ENCODE peak calls at places on chromosomes 4 and X, in four cellular contexts. K, G, P and Z are unnamed samples.
A peak's percentile ranks its signal among the peaks of the same experiment; 100 is the strongest.

GRCh38 chrX:136781180-136781797 is 557 bp upstream of the ARHGEF6 start:
- DNase-seq in K (no peak), G (no peak), P (no peak), Z (no peak)

GRCh38 chr4:98661356-98662054 is 3.1 kb upstream of the TSPAN5 start:
- DNase-seq in K (no peak), G (peak; percentile 58), P (no peak), Z (no peak)

GRCh38 chr4:184649971-184650855 is 675 bp downstream of the PRIMPOL start:
- DNase-seq in K (no peak), G (peak; percentile 65), P (no peak), Z (no peak)

GRCh38 chr4:121707344-121707743 is 10.6 kb upstream of the ANXA5 start:
- DNase-seq in K (no peak), G (no peak), P (no peak), Z (no peak)

GRCh38 chr4:6886886-6887285 is 22.7 kb upstream of the TBC1D14 start:
- DNase-seq in K (no peak), G (no peak), P (no peak), Z (no peak)

GRCh38 chrX:110241816-110242215 is 76.1 kb downstream of the AMMECR1 start:
- DNase-seq in K (no peak), G (peak; percentile 33), P (no peak), Z (no peak)

GRCh38 chrX:42248226-42248625 is 324.9 kb upstream of the CASK start:
- DNase-seq in K (no peak), G (no peak), P (no peak), Z (no peak)

GRCh38 chrX:68827848-68828562 is 816 bp upstream of the EFNB1 start:
- DNase-seq in K (peak; percentile 85), G (peak; percentile 76), P (peak; percentile 97), Z (peak; percentile 70)

GRCh38 chr4:93776386-93777080 is 52.0 kb upstream of the ATOH1 start:
- DNase-seq in K (no peak), G (peak; percentile 23), P (no peak), Z (no peak)

GRCh38 chrX:111352424-111352823 is 59.6 kb downstream of the DCX start:
- DNase-seq in K (no peak), G (no peak), P (no peak), Z (no peak)

GRCh38 chr4:1056671-1057402 is 45.4 kb downstream of the FGFRL1 start:
- DNase-seq in K (peak; percentile 19), G (no peak), P (peak; percentile 65), Z (no peak)

GRCh38 chr4:10582059-10582686 is 102.4 kb downstream of the CLNK start:
- DNase-seq in K (peak; percentile 46), G (peak; percentile 69), P (peak; percentile 75), Z (no peak)

GRCh38 chrX:139795196-139795595 is 87.2 kb upstream of the MCF2 start:
- DNase-seq in K (no peak), G (no peak), P (no peak), Z (no peak)

GRCh38 chr4:4670869-4671268 is 129.0 kb upstream of the STX18 start:
- DNase-seq in K (no peak), G (no peak), P (no peak), Z (no peak)

GRCh38 chr4:110193822-110194761 is 4.3 kb downstream of the ELOVL6 start:
- DNase-seq in K (peak; percentile 89), G (peak; percentile 97), P (no peak), Z (peak; percentile 18)

GRCh38 chr4:137543650-137544049 is 11.4 kb upstream of the PCDH18 start:
- DNase-seq in K (no peak), G (no peak), P (no peak), Z (no peak)

GRCh38 chr4:95045429-95045828 is 287.7 kb downstream of the BMPR1B start:
- DNase-seq in K (no peak), G (no peak), P (no peak), Z (no peak)

GRCh38 chr4:143287571-143287923 is 49.1 kb upstream of the GAB1 start:
- DNase-seq in K (no peak), G (no peak), P (no peak), Z (no peak)

GRCh38 chr4:83780334-83780733 is 244.4 kb downstream of the GPAT3 start:
- DNase-seq in K (no peak), G (no peak), P (no peak), Z (no peak)
- TF ChIP-seq CTCF in K (no peak), G (no peak), P (no peak), Z (no peak)

GRCh38 chr4:37066149-37066548 is 178.4 kb upstream of the NWD2 start:
- DNase-seq in K (no peak), G (no peak), P (no peak), Z (no peak)

GRCh38 chr4:37073226-37073840 is 171.2 kb upstream of the NWD2 start:
- DNase-seq in K (no peak), G (no peak), P (no peak), Z (no peak)

DNA sequence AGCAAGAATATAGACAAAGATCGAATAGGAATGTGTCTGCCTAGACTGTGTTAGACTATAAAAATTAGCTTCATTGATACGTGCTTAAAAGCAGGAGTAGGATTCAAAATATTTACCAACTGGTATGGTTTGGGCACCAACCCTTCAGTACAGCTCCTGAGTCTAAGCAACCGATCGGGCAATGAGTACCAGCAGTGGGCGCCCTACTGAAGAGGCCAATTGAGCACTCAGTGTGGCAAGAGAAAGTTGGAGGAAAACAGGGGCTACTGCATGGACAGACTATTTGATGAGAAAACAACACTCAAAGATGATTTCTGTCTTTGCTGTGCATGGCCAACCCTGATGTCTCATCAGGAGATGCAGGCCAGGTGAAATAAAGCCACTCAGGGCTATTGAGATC is 176.0 kb upstream of the NWD2 start:
- DNase-seq in K (no peak), G (no peak), P (no peak), Z (no peak)
- TF ChIP-seq CTCF in K (no peak), G (no peak), P (no peak), Z (no peak)

DNA sequence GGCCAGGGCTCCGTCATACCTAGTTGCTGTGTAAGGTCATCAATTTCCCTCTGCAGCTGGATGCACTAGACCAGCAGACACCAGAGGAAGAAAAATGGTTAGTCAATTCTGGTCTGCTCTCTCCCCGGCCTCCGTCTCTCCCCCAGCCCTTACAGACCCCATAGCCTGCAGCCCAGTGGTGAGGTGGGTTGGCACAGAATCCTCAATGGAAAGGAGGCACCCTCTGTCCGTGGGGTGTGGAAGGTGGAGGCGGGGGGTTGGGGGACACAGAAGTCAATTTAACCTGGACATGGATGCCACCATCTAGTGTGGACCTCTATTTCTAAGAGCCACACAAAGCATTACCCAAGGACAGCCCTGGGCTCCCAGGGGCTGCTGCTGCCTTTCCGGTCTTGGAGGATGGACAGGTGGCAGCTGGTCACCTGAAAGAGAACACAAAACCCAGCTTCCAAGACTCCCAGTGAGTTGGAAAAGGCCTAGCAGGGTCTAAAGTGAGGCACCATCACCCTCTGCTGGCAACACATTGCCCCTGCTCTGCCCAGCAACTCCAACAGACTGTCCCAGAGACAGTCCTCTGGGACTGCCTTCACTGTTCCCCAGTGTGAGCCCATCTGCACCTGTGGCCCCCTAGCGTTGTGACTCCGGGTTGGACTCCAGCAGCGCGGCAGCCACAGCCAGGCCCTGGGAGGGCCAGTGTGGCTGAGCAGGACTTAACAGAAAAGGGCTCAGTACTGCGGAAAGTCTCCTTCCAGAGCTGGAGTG is 40.1 kb upstream of the NHSL2 start:
- DNase-seq in K (no peak), G (no peak), P (no peak), Z (peak; percentile 25)
- TF ChIP-seq CTCF in K (no peak), G (peak; percentile 8), P (no peak), Z (peak; percentile 58)

GRCh38 chrX:145821291-145821897 is 3.8 kb downstream of the SLITRK2 start:
- DNase-seq in K (peak; percentile 82), G (no peak), P (no peak), Z (no peak)

GRCh38 chrX:145826466-145826865 is 8.8 kb downstream of the SLITRK2 start:
- DNase-seq in K (no peak), G (no peak), P (no peak), Z (no peak)

GRCh38 chrX:145821898-145822567 is 4.4 kb downstream of the SLITRK2 start:
- DNase-seq in K (no peak), G (no peak), P (no peak), Z (no peak)

GRCh38 chrX:145823132-145823531 is 5.5 kb downstream of the SLITRK2 start:
- DNase-seq in K (no peak), G (no peak), P (no peak), Z (no peak)

DNA sequence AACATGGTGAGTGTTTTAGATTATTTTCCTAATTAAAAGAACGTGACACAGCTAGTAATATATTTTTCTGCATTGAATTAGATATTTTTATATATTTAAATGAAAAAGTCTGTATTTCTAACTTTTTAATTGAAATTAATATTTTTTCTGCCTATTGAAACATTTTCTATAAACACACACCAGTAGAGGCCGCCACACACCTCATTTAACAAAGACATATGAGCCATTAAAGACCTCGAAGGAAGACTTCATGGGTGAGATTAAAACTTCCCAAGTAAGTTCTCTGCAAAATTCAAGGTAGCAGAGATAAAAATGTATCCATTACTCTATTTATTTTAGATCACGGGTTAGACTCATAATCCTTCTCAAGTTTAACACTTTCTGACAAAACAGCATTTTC is 8.3 kb downstream of the SLITRK2 start:
- DNase-seq in K (no peak), G (no peak), P (no peak), Z (no peak)
- TF ChIP-seq CTCF in K (peak; percentile 60), G (peak; percentile 27), P (no peak), Z (peak; percentile 57)

DNA sequence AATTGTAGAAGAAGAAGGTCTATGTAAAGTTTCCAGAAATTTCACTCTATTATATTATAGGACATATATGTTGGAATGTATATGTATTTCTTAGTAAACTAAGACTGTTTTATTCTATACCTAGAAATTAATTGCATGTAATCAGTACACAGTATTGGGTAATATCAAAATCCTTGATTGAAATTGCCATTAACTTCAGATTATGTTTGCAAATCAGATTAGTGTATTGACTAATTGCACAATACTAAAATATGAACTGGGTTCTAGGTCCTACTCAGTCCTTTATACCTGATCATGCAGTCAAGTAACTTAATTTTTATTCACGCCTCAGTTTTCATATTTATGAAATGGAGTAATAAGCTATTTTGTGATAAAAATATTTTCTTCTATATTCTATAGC is 950.3 kb upstream of the ADGRL3 start:
- DNase-seq in K (no peak), G (no peak), P (no peak), Z (no peak)
- TF ChIP-seq CTCF in K (no peak), G (no peak), P (no peak), Z (no peak)

GRCh38 chrX:5681159-5681558 is 547.5 kb downstream of the NLGN4X start:
- DNase-seq in K (no peak), G (no peak), P (no peak), Z (no peak)
- TF ChIP-seq CTCF in K (peak; percentile 29), G (no peak), P (no peak), Z (peak; percentile 42)

DNA sequence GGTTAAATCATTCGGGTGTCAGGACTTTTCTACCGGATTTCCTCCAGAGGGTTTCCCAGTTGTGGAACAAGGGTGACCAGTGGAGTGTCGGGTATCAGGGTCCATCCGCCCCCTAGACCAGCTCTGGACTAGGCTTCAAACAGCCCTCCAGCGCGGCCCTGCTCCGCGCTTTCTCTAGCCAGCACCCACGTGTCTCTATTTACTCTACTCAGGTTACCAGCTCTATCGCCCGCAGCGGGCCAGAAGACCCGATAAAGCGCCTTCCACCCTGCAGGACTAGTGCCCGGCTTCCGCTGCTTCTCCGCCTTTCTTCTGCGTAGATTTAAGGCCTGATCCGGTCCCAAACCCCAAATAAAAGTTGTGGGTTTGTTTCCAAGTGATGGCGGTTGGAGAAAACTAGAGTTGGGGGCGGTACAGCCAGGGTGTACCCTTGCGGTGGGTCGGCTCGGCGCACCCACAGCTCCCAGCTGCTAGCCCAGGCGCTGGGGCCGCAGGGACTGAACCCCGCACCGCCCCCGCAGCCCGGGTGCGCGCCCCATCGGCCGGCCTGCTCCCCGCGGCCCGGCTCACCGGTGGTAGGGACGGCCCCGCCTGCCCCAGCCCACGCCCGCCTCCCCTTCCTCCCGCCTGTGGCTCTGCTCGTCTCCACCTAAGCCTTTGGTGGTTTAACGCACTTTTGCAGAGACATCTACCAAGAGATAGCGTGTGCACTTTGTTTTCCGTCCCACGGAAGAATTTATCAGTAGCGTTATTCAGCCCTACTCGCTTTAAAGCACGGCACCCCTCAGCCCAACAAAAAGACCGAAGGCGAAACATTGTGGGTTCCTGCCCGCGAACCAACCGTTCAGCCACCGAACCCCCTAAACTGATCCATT is 2.1 kb downstream of the LEF1 start:
- DNase-seq in K (no peak), G (no peak), P (no peak), Z (no peak)
- TF ChIP-seq CTCF in K (no peak), G (no peak), P (no peak), Z (peak; percentile 13)